ENCODE peak calls at places on chromosome 18, in nine cellular contexts. One of them, this sample, is unnamed.

GRCh38 chr18:48165104-48165866 is 234.8 kb upstream of the SMAD2 start:
- DNase-seq in CD4-positive, alpha-beta T cell: no peak
- DNase-seq in bronchial epithelial cell: no peak
- DNase-seq in MCF 10A: no peak
- DNase-seq in omental fat pad: no peak
- DNase-seq in mesothelial cell of epicardium: no peak
- DNase-seq in GM13976: no peak
- DNase-seq in WTC11: no peak
- DNase-seq in uterus: no peak
- DNase-seq in this sample: no peak

GRCh38 chr18:31892936-31893335 is 50.0 kb downstream of the TRAPPC8 start:
- DNase-seq in uterus: no peak
- DNase-seq in mesothelial cell of epicardium: no peak
- DNase-seq in WTC11: no peak
- DNase-seq in bronchial epithelial cell: no peak
- DNase-seq in omental fat pad: no peak
- DNase-seq in MCF 10A: no peak
- DNase-seq in CD4-positive, alpha-beta T cell: no peak
- DNase-seq in GM13976: no peak
- DNase-seq in this sample: no peak

GRCh38 chr18:44342167-44342566 is 338.5 kb upstream of the SETBP1 start:
- DNase-seq in bronchial epithelial cell: no peak
- DNase-seq in GM13976: no peak
- DNase-seq in mesothelial cell of epicardium: no peak
- DNase-seq in uterus: no peak
- DNase-seq in MCF 10A: peak
- DNase-seq in omental fat pad: no peak
- DNase-seq in WTC11: no peak
- DNase-seq in CD4-positive, alpha-beta T cell: no peak
- DNase-seq in this sample: no peak

GRCh38 chr18:23732439-23732838 is 43.2 kb downstream of the LAMA3 start:
- DNase-seq in WTC11: no peak
- DNase-seq in omental fat pad: no peak
- DNase-seq in GM13976: no peak
- DNase-seq in CD4-positive, alpha-beta T cell: no peak
- DNase-seq in MCF 10A: no peak
- DNase-seq in mesothelial cell of epicardium: no peak
- DNase-seq in uterus: no peak
- DNase-seq in bronchial epithelial cell: no peak
- DNase-seq in this sample: no peak

GRCh38 chr18:24595556-24595955 is 135.1 kb downstream of the HRH4 start:
- DNase-seq in uterus: no peak
- DNase-seq in CD4-positive, alpha-beta T cell: no peak
- DNase-seq in bronchial epithelial cell: no peak
- DNase-seq in MCF 10A: no peak
- DNase-seq in omental fat pad: no peak
- DNase-seq in mesothelial cell of epicardium: no peak
- DNase-seq in GM13976: no peak
- DNase-seq in WTC11: no peak
- DNase-seq in this sample: no peak

GRCh38 chr18:9619545-9619944 is 5.2 kb upstream of the PPP4R1 start:
- DNase-seq in bronchial epithelial cell: peak
- DNase-seq in mesothelial cell of epicardium: no peak
- DNase-seq in WTC11: no peak
- DNase-seq in GM13976: no peak
- DNase-seq in uterus: no peak
- DNase-seq in omental fat pad: no peak
- DNase-seq in CD4-positive, alpha-beta T cell: no peak
- DNase-seq in MCF 10A: peak
- DNase-seq in this sample: no peak

GRCh38 chr18:28095631-28096030 is 81.3 kb downstream of the CDH2 start:
- DNase-seq in uterus: no peak
- DNase-seq in WTC11: no peak
- DNase-seq in mesothelial cell of epicardium: no peak
- DNase-seq in omental fat pad: no peak
- DNase-seq in CD4-positive, alpha-beta T cell: no peak
- DNase-seq in bronchial epithelial cell: peak
- DNase-seq in GM13976: no peak
- DNase-seq in MCF 10A: no peak
- DNase-seq in this sample: no peak

GRCh38 chr18:75113455-75113854 is 95.5 kb downstream of the PTGR3 start:
- DNase-seq in WTC11: no peak
- DNase-seq in mesothelial cell of epicardium: no peak
- DNase-seq in GM13976: no peak
- DNase-seq in bronchial epithelial cell: no peak
- DNase-seq in CD4-positive, alpha-beta T cell: no peak
- DNase-seq in omental fat pad: no peak
- DNase-seq in uterus: no peak
- DNase-seq in MCF 10A: no peak
- DNase-seq in this sample: no peak

GRCh38 chr18:54742654-54743053 is 85.6 kb upstream of the RAB27B start:
- DNase-seq in bronchial epithelial cell: peak
- DNase-seq in GM13976: no peak
- DNase-seq in WTC11: no peak
- DNase-seq in uterus: peak
- DNase-seq in CD4-positive, alpha-beta T cell: no peak
- DNase-seq in MCF 10A: peak
- DNase-seq in mesothelial cell of epicardium: no peak
- DNase-seq in omental fat pad: peak
- DNase-seq in this sample: no peak

GRCh38 chr18:5295231-5295920 is at the start of gene ZBTB14:
- DNase-seq in omental fat pad: peak
- DNase-seq in mesothelial cell of epicardium: peak
- DNase-seq in CD4-positive, alpha-beta T cell: peak
- DNase-seq in bronchial epithelial cell: peak
- DNase-seq in uterus: peak
- DNase-seq in GM13976: peak
- DNase-seq in MCF 10A: peak
- DNase-seq in WTC11: peak
- DNase-seq in this sample: peak

GRCh38 chr18:48022021-48022420 is 91.6 kb upstream of the SMAD2 start:
- DNase-seq in WTC11: peak
- DNase-seq in bronchial epithelial cell: no peak
- DNase-seq in GM13976: no peak
- DNase-seq in omental fat pad: no peak
- DNase-seq in CD4-positive, alpha-beta T cell: no peak
- DNase-seq in MCF 10A: no peak
- DNase-seq in uterus: no peak
- DNase-seq in mesothelial cell of epicardium: no peak
- DNase-seq in this sample: no peak

DNA sequence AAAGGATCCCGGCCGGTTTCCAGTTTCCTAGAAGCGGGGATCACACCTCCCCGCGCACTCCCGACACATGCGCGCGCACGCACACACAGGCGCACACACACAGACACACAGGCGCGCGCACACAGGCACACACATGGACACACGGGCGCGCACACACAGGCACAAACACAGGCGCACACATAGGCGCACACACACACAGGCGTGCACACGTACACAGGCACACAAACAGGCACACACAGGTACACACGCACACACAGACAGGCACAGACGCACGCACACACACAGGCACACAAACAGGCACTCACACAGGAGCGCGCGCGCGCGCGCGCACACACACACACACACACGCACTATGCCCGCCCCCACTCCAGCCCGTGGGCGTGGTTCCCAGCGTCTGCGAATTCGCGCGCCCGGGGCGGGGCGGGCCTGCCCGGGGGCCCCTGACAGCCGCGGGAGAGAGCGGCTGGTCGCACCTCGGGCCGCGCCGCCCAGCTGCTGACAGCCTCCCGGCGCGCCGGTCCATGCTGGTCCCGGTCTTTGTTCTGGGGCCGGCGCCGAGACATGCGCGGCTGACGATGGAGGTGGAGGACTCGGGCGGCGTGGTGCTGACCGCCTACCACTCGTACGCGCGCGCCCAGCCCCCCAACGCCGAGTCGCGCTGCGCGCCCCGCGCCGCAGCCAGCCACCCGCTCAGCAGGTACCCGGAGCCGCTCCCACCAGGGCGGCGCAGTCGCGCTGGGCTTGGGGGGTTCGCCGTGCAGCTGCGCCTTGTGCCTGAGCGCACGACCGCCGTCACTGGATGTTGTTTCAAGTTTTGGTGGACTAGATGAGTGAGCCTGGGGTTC is at the start of gene ARHGAP28:
- DNase-seq in WTC11: peak
- DNase-seq in mesothelial cell of epicardium: peak
- DNase-seq in uterus: peak
- DNase-seq in CD4-positive, alpha-beta T cell: no peak
- DNase-seq in omental fat pad: peak
- DNase-seq in bronchial epithelial cell: peak
- DNase-seq in MCF 10A: peak
- DNase-seq in GM13976: peak
- DNase-seq in this sample: peak
- TF ChIP-seq CTCF in WTC11: no peak
- TF ChIP-seq CTCF in mesothelial cell of epicardium: no peak
- TF ChIP-seq CTCF in uterus: no peak
- TF ChIP-seq CTCF in CD4-positive, alpha-beta T cell: no peak
- TF ChIP-seq CTCF in omental fat pad: no peak
- TF ChIP-seq CTCF in bronchial epithelial cell: peak
- TF ChIP-seq CTCF in MCF 10A: no peak
- TF ChIP-seq CTCF in GM13976: no peak
- TF ChIP-seq CTCF in this sample: no peak

GRCh38 chr18:33020877-33021276 is 248.1 kb upstream of the KLHL14 start:
- DNase-seq in CD4-positive, alpha-beta T cell: no peak
- DNase-seq in GM13976: no peak
- DNase-seq in bronchial epithelial cell: no peak
- DNase-seq in MCF 10A: no peak
- DNase-seq in omental fat pad: no peak
- DNase-seq in uterus: no peak
- DNase-seq in WTC11: no peak
- DNase-seq in mesothelial cell of epicardium: no peak
- DNase-seq in this sample: no peak

GRCh38 chr18:33022370-33022769 is 249.5 kb upstream of the KLHL14 start:
- DNase-seq in CD4-positive, alpha-beta T cell: no peak
- DNase-seq in GM13976: no peak
- DNase-seq in bronchial epithelial cell: peak
- DNase-seq in uterus: no peak
- DNase-seq in mesothelial cell of epicardium: no peak
- DNase-seq in omental fat pad: no peak
- DNase-seq in WTC11: no peak
- DNase-seq in MCF 10A: no peak
- DNase-seq in this sample: no peak
- TF ChIP-seq CTCF in CD4-positive, alpha-beta T cell: no peak
- TF ChIP-seq CTCF in GM13976: no peak
- TF ChIP-seq CTCF in bronchial epithelial cell: no peak
- TF ChIP-seq CTCF in uterus: no peak
- TF ChIP-seq CTCF in mesothelial cell of epicardium: peak
- TF ChIP-seq CTCF in omental fat pad: no peak
- TF ChIP-seq CTCF in WTC11: no peak
- TF ChIP-seq CTCF in MCF 10A: no peak
- TF ChIP-seq CTCF in this sample: no peak

DNA sequence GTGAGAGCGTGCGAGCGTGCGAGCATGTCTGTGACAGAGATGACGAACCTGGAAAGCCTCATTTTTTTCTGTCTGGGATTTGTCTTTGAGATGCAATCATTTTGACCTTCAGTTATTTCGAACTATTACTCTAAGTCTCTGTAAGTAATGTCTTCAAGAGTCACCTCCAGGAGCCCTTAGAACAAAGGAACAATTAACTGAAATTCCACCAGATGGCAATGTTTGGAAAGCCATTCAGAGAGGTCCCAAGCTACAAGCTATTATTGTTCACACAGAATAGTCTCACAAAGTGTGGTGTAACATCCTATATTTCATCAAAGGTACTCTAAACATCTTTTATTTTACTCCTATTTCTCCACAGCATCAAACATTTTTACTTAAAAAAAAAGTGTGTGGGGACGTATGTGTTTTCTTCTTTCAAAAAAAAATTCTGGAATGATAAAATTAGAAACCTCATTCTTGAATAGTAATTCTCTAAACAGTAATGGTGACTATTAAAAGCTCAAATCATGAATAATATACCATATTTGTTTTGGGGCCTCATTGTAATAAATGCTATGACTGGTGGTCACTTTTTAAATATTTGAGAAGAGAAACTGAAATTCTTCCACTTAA is 35.1 kb upstream of the MAPRE2 start:
- DNase-seq in GM13976: peak
- DNase-seq in omental fat pad: no peak
- DNase-seq in CD4-positive, alpha-beta T cell: no peak
- DNase-seq in WTC11: no peak
- DNase-seq in mesothelial cell of epicardium: no peak
- DNase-seq in bronchial epithelial cell: peak
- DNase-seq in MCF 10A: peak
- DNase-seq in uterus: no peak
- DNase-seq in this sample: peak
- TF ChIP-seq CTCF in GM13976: peak
- TF ChIP-seq CTCF in omental fat pad: no peak
- TF ChIP-seq CTCF in CD4-positive, alpha-beta T cell: peak
- TF ChIP-seq CTCF in WTC11: no peak
- TF ChIP-seq CTCF in mesothelial cell of epicardium: peak
- TF ChIP-seq CTCF in bronchial epithelial cell: peak
- TF ChIP-seq CTCF in MCF 10A: peak
- TF ChIP-seq CTCF in uterus: peak
- TF ChIP-seq CTCF in this sample: peak

GRCh38 chr18:51097046-51097822 is 67.2 kb downstream of the SMAD4 start:
- DNase-seq in omental fat pad: no peak
- DNase-seq in bronchial epithelial cell: no peak
- DNase-seq in GM13976: no peak
- DNase-seq in MCF 10A: no peak
- DNase-seq in mesothelial cell of epicardium: no peak
- DNase-seq in uterus: no peak
- DNase-seq in WTC11: no peak
- DNase-seq in CD4-positive, alpha-beta T cell: no peak
- DNase-seq in this sample: no peak

GRCh38 chr18:51098513-51098912 is 68.5 kb downstream of the SMAD4 start:
- DNase-seq in bronchial epithelial cell: no peak
- DNase-seq in mesothelial cell of epicardium: no peak
- DNase-seq in MCF 10A: no peak
- DNase-seq in GM13976: no peak
- DNase-seq in uterus: no peak
- DNase-seq in omental fat pad: no peak
- DNase-seq in CD4-positive, alpha-beta T cell: no peak
- DNase-seq in WTC11: no peak
- DNase-seq in this sample: no peak

GRCh38 chr18:51098082-51098481 is 68.1 kb downstream of the SMAD4 start:
- DNase-seq in WTC11: no peak
- DNase-seq in MCF 10A: no peak
- DNase-seq in GM13976: no peak
- DNase-seq in mesothelial cell of epicardium: no peak
- DNase-seq in omental fat pad: no peak
- DNase-seq in bronchial epithelial cell: no peak
- DNase-seq in uterus: no peak
- DNase-seq in CD4-positive, alpha-beta T cell: no peak
- DNase-seq in this sample: no peak

DNA sequence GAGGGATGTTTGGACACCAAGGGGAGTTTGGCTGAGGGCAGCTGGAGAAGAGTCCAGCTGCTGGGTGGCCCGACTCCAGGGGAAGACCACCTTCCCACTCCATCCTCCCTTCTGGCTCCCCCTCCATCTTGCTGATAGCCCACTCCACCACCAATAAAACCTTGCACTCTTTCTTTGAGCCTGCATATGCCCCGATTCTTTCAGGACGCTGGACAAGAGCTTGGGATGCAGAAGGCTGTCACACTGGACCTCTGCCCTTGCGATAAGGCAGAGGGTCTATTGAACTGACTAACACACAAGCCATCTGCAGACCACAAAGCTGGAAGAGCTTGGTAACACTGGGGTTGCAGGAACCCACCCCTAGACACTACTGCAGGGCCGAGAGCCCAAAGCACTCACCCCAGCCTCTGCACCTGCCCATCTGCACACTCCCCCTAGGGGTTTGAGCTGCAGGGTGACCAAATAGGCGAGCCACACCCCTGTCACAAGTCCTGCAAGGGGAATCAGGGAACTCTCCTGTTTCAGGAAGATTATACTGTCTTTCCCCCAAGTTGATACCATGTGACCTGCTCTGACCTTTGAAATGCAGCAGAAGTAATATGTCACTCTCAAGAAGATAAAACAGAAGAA is 70.5 kb downstream of the SMAD4 start:
- DNase-seq in uterus: no peak
- DNase-seq in bronchial epithelial cell: no peak
- DNase-seq in GM13976: no peak
- DNase-seq in CD4-positive, alpha-beta T cell: no peak
- DNase-seq in mesothelial cell of epicardium: no peak
- DNase-seq in omental fat pad: no peak
- DNase-seq in WTC11: peak
- DNase-seq in MCF 10A: no peak
- DNase-seq in this sample: no peak
- TF ChIP-seq CTCF in uterus: no peak
- TF ChIP-seq CTCF in bronchial epithelial cell: no peak
- TF ChIP-seq CTCF in GM13976: no peak
- TF ChIP-seq CTCF in CD4-positive, alpha-beta T cell: no peak
- TF ChIP-seq CTCF in mesothelial cell of epicardium: no peak
- TF ChIP-seq CTCF in omental fat pad: no peak
- TF ChIP-seq CTCF in WTC11: no peak
- TF ChIP-seq CTCF in MCF 10A: no peak
- TF ChIP-seq CTCF in this sample: no peak

This sample was measured in GM20000.